ENCODE peak calls at places on chromosomes 5 and 9, in six cellular contexts. M, E, W, C, I and A are unnamed samples.

GRCh38 chr5:69007726-69008368 is 86.0 kb upstream of the SLC30A5 start:
- DNase-seq in C (peak; percentile 30), W (peak; percentile 95), E (peak; percentile 63), I (peak; percentile 83), M (peak; percentile 73), A (peak; percentile 80)

GRCh38 chr5:93245226-93245625 is 335.8 kb downstream of the NR2F1-AS1 start:
- DNase-seq in E (no peak), M (no peak), W (no peak), I (no peak), C (no peak), A (no peak)

GRCh38 chr5:132225165-132226032 is 2.3 kb downstream of the P4HA2 start:
- DNase-seq in I (peak; percentile 17), C (peak; percentile 79), E (peak; percentile 81), M (no peak), W (no peak), A (peak; percentile 29)

GRCh38 chr9:97874617-97875016 is 21.6 kb downstream of the FOXE1 start:
- DNase-seq in W (peak; percentile 37), E (no peak), C (no peak), I (no peak), M (no peak), A (no peak)

GRCh38 chr5:34563269-34563668 is 92.9 kb upstream of the RAI14 start:
- DNase-seq in I (no peak), M (no peak), W (no peak), E (no peak), C (no peak), A (no peak)

GRCh38 chr5:89883967-89884366 is 525.6 kb downstream of the CETN3 start:
- DNase-seq in E (no peak), W (no peak), I (no peak), C (no peak), M (no peak), A (no peak)

GRCh38 chr5:111779260-111780254 is 22.6 kb upstream of the NREP start:
- DNase-seq in I (no peak), M (no peak), C (peak; percentile 39), W (no peak), E (peak; percentile 56), A (no peak)

GRCh38 chr5:34626751-34627150 is 29.4 kb upstream of the RAI14 start:
- DNase-seq in E (peak; percentile 39), I (no peak), C (no peak), M (no peak), W (no peak), A (no peak)

GRCh38 chr9:83765376-83765775 is 52.2 kb downstream of the GKAP1 start:
- DNase-seq in C (no peak), E (no peak), I (no peak), M (no peak), W (no peak), A (no peak)

GRCh38 chr5:148342371-148343048 is 7.2 kb downstream of the SPINK9 start:
- DNase-seq in W (no peak), C (no peak), M (no peak), E (no peak), I (no peak), A (no peak)

GRCh38 chr5:101009758-101010519 is 106.9 kb upstream of the ST8SIA4 start:
- DNase-seq in I (no peak), E (no peak), C (no peak), W (no peak), M (peak; percentile 15), A (no peak)
- H4K8ac ChIP-seq in I (no peak overlapping the region), E (no peak overlapping the region), C (no peak overlapping the region), W (no peak overlapping the region), M (no peak overlapping the region), A (no peak overlapping the region)

DNA sequence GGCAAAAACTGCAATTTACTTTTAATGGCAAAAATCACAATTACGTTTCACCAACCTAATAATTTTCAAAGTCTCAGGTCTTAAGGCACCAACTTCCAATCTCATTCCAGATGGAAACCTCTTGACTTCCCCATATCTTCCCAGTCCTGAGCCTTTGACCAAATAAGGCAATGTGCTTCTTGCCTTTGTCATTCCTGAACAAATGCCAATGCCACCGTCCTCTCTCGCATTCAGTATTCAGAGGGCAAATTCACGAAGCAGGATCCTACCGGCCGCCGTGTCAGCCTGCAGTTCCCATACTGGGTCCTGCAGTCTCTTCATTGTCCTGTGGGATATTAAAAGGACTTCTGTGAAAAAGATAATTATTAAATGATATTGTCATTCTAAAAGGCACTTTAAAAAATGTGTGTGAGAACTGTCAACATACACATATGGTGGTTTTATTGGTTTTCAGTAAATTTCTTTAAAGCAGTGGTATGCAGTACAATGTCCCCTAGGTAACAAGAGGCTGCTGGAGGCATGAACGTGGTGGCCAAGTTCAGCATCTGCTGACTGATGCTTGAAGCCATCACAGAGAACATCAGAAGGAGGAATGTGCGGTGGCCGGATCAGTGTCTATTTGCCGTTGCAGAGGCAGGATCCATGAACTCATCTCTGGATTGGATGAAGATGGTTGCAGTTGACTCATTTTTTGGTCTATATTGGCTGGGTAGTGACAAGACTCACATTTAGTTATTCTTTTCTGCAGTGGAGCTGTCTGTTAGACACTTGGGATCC is 101.4 kb upstream of the IRX4 start:
- DNase-seq in I (no peak), E (no peak), M (no peak), W (no peak), C (no peak), A (no peak)
- H3K14ac ChIP-seq in I (peak overlapping the region; percentile 36), E (no peak overlapping the region), M (no peak overlapping the region), W (no peak overlapping the region), C (no peak overlapping the region), A (no peak overlapping the region)

DNA sequence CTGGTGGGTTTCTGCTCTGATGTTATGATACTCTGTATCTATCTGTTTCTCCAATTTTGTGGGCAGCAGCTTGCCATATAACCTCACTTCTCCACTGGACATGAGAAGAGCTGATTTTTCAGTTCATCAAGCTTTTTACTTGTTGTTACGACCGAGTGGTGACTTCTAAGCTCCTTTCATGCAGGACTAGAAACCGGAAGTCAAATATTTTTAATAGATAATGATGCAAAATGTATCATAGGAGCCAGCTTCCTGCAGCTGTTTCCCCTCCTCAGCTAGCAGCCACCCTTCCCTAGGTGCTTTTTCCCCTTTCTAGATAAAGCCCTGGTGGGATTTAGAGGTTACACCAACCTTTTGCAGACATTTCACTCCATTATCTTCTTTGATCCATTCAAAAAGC is 17.0 kb upstream of the ADAM19 start:
- DNase-seq in I (no peak), C (no peak), W (no peak), E (no peak), M (no peak), A (no peak)
- H3K18ac ChIP-seq in I (no peak overlapping the region), C (no peak overlapping the region), W (no peak overlapping the region), E (no peak overlapping the region), M (no peak overlapping the region), A (no peak overlapping the region)

GRCh38 chr9:68844196-68844595 is 139.2 kb downstream of the PIP5K1B start:
- DNase-seq in I (no peak), W (no peak), E (no peak), C (no peak), M (no peak), A (no peak)
- H4K8ac ChIP-seq in I (no peak overlapping the region), W (no peak overlapping the region), E (no peak overlapping the region), C (no peak overlapping the region), M (no peak overlapping the region), A (no peak overlapping the region)

DNA sequence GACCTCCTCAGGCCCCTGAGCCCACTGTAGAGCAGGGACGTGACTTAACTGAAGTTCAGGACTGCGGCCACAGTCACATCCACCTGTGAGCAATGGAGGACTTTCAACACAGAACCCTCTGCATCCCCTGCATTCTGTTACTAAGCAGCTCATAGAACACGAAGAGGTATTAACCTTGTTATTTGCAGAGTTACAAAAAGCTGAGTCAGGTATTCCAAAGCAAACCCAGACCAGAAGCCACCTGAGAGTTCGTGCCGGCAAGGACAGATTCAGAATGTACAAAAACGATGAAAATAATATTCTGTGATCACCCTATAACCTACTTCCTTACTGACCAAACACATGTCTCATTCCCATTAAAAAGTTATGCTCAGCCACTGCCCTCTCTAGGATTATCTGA is 33.0 kb upstream of the PRSS3 start:
- DNase-seq in W (no peak), C (no peak), I (no peak), M (no peak), E (no peak), A (no peak)
- H3K14ac ChIP-seq in W (no peak overlapping the region), C (no peak overlapping the region), I (no peak overlapping the region), M (no peak overlapping the region), E (no peak overlapping the region), A (no peak overlapping the region)